ENCODE peak calls at places on chromosomes 6 and 20, in nine cellular contexts. V is activated T-helper 1 cell treated with anti-CD3 and anti-CD28 coated beads, Interleukin-2, amount 50 U/mL, for 16 hours; A is activated gamma-delta T cell treated with Interleukin-2 at 50 U/mL for 16 hours; E is heart right ventricle; K is SHP77; X is fibroblast of mammary gland; U is NCI-H774; B is AG09319; G is CD4-positive, alpha-beta memory T cell. Z is an unnamed sample.

GRCh38 chr20:62893700-62894099 is 32.1 kb upstream of the TCFL5 start:
- DNase-seq in V (no peak), A (no peak), E (no peak), K (no peak), X (no peak), U (no peak), B (no peak), G (no peak), Z (no peak)

GRCh38 chr6:106974337-106974998 is at the start of gene CD24:
- DNase-seq in V (no peak), A (no peak), E (peak), K (peak), X (no peak), U (peak), B (no peak), G (no peak), Z (no peak)

GRCh38 chr6:44078795-44079671 is 48.2 kb downstream of the MRPL14 start:
- DNase-seq in V (peak), A (peak), E (peak), K (no peak), X (peak), U (no peak), B (no peak), G (peak), Z (no peak)

GRCh38 chr6:7728855-7729590 is 3.1 kb downstream of the BMP6 start:
- DNase-seq in V (no peak), A (no peak), E (no peak), K (no peak), X (no peak), U (no peak), B (no peak), G (no peak), Z (no peak)

GRCh38 chr20:43840382-43841070 is 74.1 kb upstream of the TOX2 start:
- DNase-seq in V (no peak), A (peak), E (no peak), K (peak), X (peak), U (no peak), B (no peak), G (no peak), Z (no peak)

GRCh38 chr6:96450082-96450759 is 71.4 kb upstream of the UFL1 start:
- DNase-seq in V (no peak), A (no peak), E (no peak), K (no peak), X (no peak), U (no peak), B (no peak), G (no peak), Z (no peak)

GRCh38 chr6:70221025-70221714 is 81.7 kb downstream of the COL9A1 start:
- DNase-seq in V (no peak), A (no peak), E (no peak), K (no peak), X (peak), U (peak), B (no peak), G (peak), Z (peak)

GRCh38 chr20:326645-327031 is 1.3 kb downstream of the SOX12 start:
- DNase-seq in V (no peak), A (peak), E (no peak), K (no peak), X (no peak), U (no peak), B (no peak), G (no peak), Z (no peak)

GRCh38 chr6:166786704-166787293 is 159.7 kb upstream of the RPS6KA2 start:
- DNase-seq in V (no peak), A (no peak), E (no peak), K (peak), X (peak), U (peak), B (peak), G (peak), Z (peak)

GRCh38 chr20:10665027-10665561 is 8.7 kb downstream of the JAG1 start:
- DNase-seq in V (no peak), A (no peak), E (no peak), K (no peak), X (no peak), U (no peak), B (no peak), G (no peak), Z (no peak)

GRCh38 chr20:22248052-22248667 is 336.2 kb downstream of the FOXA2 start:
- DNase-seq in V (no peak), A (no peak), E (no peak), K (no peak), X (peak), U (no peak), B (no peak), G (no peak), Z (no peak)

GRCh38 chr6:113894712-113895674 is 37.8 kb downstream of the MARCKS start:
- DNase-seq in V (no peak), A (no peak), E (no peak), K (no peak), X (peak), U (no peak), B (no peak), G (no peak), Z (no peak)